ENCODE peak calls at places on chromosomes 13 and 19, in seven cellular contexts. X is uterus, K is tibial nerve, C is A549, T is Peyer's patch, Y is SK-N-SH, L is left ventricle myocardium inferior. G is an unnamed sample.
A peak's percentile ranks its signal among the peaks of the same experiment; 100 is the strongest.

GRCh38 chr19:13463296-13463695 is 43.0 kb downstream of the CACNA1A start:
- DNase-seq in X (no peak), K (no peak), C (no peak), T (no peak), Y (no peak), L (no peak), G (no peak)

GRCh38 chr13:19072543-19072942 is 109.1 kb downstream of the TUBA3C start:
- DNase-seq in X (no peak), K (no peak), C (no peak), T (no peak), Y (no peak), L (no peak), G (peak; percentile 16)

GRCh38 chr13:113668491-113668971 is 1.5 kb downstream of the GRK1 start:
- DNase-seq in X (peak; percentile 11), K (no peak), C (no peak), T (peak; percentile 38), Y (no peak), L (peak; percentile 4), G (peak; percentile 42)

GRCh38 chr19:14530005-14530348 is 583 bp downstream of the TECR start:
- DNase-seq in X (no peak), K (no peak), C (no peak), T (peak; percentile 85), Y (no peak), L (no peak), G (peak; percentile 82)

GRCh38 chr19:7527516-7528191 is 5.2 kb downstream of the MCOLN1 start:
- DNase-seq in X (no peak), K (no peak), C (no peak), T (peak; percentile 43), Y (no peak), L (peak; percentile 61), G (peak; percentile 72)

GRCh38 chr13:51644649-51645048 is 60.4 kb downstream of the WDFY2 start:
- DNase-seq in X (no peak), K (no peak), C (no peak), T (no peak), Y (no peak), L (no peak), G (no peak)

GRCh38 chr13:112253631-112254030 is 122.5 kb upstream of the SPACA7 start:
- DNase-seq in X (no peak), K (no peak), C (no peak), T (no peak), Y (no peak), L (no peak), G (no peak)

GRCh38 chr19:44943801-44944249 is 1.8 kb downstream of the APOC4 start:
- DNase-seq in X (no peak), K (peak; percentile 41), C (no peak), T (no peak), Y (no peak), L (peak; percentile 37), G (peak; percentile 90)

GRCh38 chr13:49044008-49044407 is 68.3 kb downstream of the FNDC3A start:
- DNase-seq in X (no peak), K (no peak), C (no peak), T (no peak), Y (no peak), L (no peak), G (no peak)

GRCh38 chr13:31891472-31891871 is 140.1 kb upstream of the FRY start:
- DNase-seq in X (no peak), K (no peak), C (no peak), T (no peak), Y (no peak), L (no peak), G (no peak)

GRCh38 chr13:38543561-38543960 is 143.3 kb upstream of the FREM2 start:
- DNase-seq in X (no peak), K (no peak), C (no peak), T (no peak), Y (no peak), L (no peak), G (no peak)

GRCh38 chr19:55041627-55042343 is 3.7 kb upstream of the GP6 start:
- DNase-seq in X (no peak), K (no peak), C (no peak), T (no peak), Y (no peak), L (no peak), G (no peak)

GRCh38 chr13:51958217-51958547 is 53.1 kb downstream of the ATP7B start:
- DNase-seq in X (no peak), K (no peak), C (no peak), T (peak; percentile 82), Y (no peak), L (no peak), G (no peak)

GRCh38 chr19:6564393-6564792 is 26.6 kb downstream of the CD70 start:
- DNase-seq in X (no peak), K (no peak), C (no peak), T (no peak), Y (no peak), L (no peak), G (no peak)

GRCh38 chr19:35775046-35775297 is 392 bp upstream of the ARHGAP33 start:
- DNase-seq in X (no peak), K (no peak), C (no peak), T (no peak), Y (no peak), L (no peak), G (no peak)

GRCh38 chr19:4064551-4065260 is 2.0 kb downstream of the ZBTB7A start:
- DNase-seq in X (peak; percentile 73), K (no peak), C (no peak), T (peak; percentile 74), Y (peak; percentile 86), L (peak; percentile 59), G (peak; percentile 78)

GRCh38 chr19:50607874-50608785 is 31.6 kb downstream of the SYT3 start:
- DNase-seq in X (peak; percentile 39), K (peak; percentile 33), C (peak; percentile 97), T (peak; percentile 60), Y (peak; percentile 92), L (peak; percentile 53), G (peak; percentile 91)

GRCh38 chr19:28694812-28695211 is 518.1 kb downstream of the UQCRFS1 start:
- DNase-seq in X (no peak), K (no peak), C (no peak), T (no peak), Y (no peak), L (no peak), G (no peak)

GRCh38 chr19:16098416-16098768 is 13.3 kb upstream of the RAB8A start:
- DNase-seq in X (no peak), K (no peak), C (no peak), T (no peak), Y (no peak), L (no peak), G (no peak)

GRCh38 chr19:16094360-16095070 is 17.2 kb upstream of the RAB8A start:
- DNase-seq in X (no peak), K (no peak), C (no peak), T (no peak), Y (no peak), L (no peak), G (no peak)

GRCh38 chr19:16091546-16092475 is 15.5 kb downstream of the TPM4 start:
- DNase-seq in X (no peak), K (no peak), C (no peak), T (no peak), Y (no peak), L (no peak), G (no peak)

GRCh38 chr19:16096281-16096855 is 15.3 kb upstream of the RAB8A start:
- DNase-seq in X (no peak), K (no peak), C (no peak), T (no peak), Y (no peak), L (no peak), G (no peak)

DNA sequence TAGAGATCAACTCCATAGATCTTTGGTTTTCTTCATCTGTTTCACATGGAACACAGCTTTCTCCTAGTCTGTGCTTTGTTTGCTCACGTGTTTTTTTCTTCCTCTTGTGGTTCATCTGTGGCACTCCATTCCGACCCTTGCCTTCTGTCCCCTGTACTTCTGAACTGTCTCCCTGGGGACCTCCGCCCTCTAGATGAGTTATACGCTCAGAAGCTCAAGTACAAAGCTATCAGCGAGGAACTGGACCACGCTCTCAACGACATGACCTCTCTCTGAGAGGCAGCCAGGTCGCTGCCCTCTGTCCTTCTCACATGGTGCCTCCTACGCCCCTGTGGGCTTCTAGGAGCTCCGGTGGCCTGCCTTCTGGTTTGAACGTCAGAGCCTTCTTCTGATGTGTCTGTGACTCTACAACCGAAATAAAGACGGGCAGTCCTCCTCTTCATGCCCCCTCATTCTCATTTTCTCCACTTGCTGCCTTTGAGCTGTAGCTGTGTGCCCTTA is 16.6 kb upstream of the RAB8A start:
- DNase-seq in X (no peak), K (no peak), C (no peak), T (no peak), Y (no peak), L (peak; percentile 31), G (no peak)
- H3K27ac ChIP-seq in X (peak overlapping the region; percentile 50), K (peak overlapping the region; percentile 80), C (peak overlapping the region; percentile 89), T (peak overlapping the region; percentile 38), Y (no peak overlapping the region), L (peak overlapping the region; percentile 52), G (no peak overlapping the region)

GRCh38 chr19:15673176-15673654 is 328 bp downstream of the CYP4F12 start:
- DNase-seq in X (no peak), K (no peak), C (no peak), T (peak; percentile 75), Y (no peak), L (peak; percentile 15), G (no peak)
- TF ChIP-seq CTCF in X (no peak), K (no peak), C (no peak), T (no peak), Y (no peak), L (no peak), G (no peak)

DNA sequence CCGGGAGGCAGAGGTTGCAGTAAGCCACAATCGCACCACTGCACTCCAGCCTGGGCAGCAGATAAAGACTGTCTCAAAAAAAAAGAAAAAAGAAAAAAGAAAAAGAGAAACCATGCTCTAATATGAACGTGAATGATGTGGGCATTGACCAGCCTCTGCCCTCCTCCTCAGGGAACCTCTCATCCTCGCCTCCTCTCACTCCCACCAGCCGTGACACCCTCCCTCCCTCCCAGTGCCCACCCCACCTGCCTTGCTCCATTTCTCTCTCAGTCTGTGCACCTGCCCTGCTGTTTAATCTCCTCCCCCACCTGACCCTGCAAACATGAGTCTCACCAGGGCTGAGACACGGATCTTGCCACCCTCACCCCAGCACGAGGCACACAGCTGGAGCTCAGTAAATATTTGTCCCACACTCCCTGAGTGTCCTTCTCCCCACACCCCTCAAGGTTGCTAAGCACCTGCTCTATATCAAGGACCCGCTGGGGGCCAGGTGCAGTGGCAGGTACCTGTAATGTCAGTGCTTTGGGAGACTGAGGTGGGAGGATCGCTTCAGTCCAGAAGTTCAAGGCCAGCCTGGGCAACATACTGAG is 7.5 kb upstream of the BCAT2 start:
- DNase-seq in X (no peak), K (no peak), C (no peak), T (no peak), Y (no peak), L (no peak), G (peak; percentile 83)
- H3K4me1 ChIP-seq in X (no peaks in the 10 kb centered on the region), K (peaks cover 6% of the 10 kb centered on the region), C (peaks cover 33% of the 10 kb centered on the region), T (peaks cover 24% of the 10 kb centered on the region), Y (no peaks in the 10 kb centered on the region), L (peaks cover 27% of the 10 kb centered on the region), G (peaks cover 17% of the 10 kb centered on the region)

DNA sequence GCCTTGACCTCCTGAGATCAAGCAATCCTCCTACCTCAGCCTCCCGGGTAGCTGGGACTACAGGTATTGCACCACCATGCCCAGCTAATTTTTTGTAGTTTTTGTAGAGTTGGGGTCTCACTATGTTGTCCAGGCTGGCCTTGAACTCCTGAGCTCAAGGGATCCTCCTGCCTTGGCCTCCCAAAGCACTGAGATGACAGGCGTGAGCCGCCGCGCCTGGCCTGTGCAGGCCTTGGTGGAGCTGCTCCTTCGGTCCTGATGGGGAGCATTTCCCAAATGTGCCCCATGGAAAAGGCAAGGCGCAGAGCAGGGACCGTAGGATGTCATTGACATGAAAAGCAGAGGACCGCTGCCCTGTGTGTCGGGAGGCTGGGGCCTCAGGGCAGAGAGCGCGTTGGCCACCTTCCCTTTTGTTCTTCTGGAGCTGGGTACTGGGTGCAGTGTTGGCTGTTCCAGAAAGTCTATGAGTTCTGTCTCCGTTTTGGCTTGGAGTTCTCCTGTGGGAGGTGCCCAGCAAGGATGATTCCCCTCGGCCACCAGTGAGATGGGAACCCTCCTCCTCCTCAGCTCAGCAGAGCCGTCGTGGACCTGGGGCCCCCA is 128.5 kb downstream of the KDM4B start:
- DNase-seq in X (no peak), K (no peak), C (no peak), T (no peak), Y (no peak), L (no peak), G (no peak)
- H3K27ac ChIP-seq in X (no peak overlapping the region), K (no peak overlapping the region), C (no peak overlapping the region), T (no peak overlapping the region), Y (no peak overlapping the region), L (no peak overlapping the region), G (no peak overlapping the region)

G was measured in lower lobe of right lung.